ENCODE peak calls at places on chromosomes 13 and 19, in four cellular contexts. N, W, U and R are unnamed samples.

GRCh38 chr19:38213911-38214625 is 10.0 kb downstream of the DPF1 start:
- DNase-seq in N (peak; percentile 61), W (no peak), U (peak; percentile 86), R (peak; percentile 55)

GRCh38 chr19:6999938-7000732 is 21.1 kb downstream of the MBD3L2B start:
- DNase-seq in N (no peak), W (no peak), U (no peak), R (no peak)

GRCh38 chr19:42546831-42547500 is 18.7 kb upstream of the CEACAM1 start:
- DNase-seq in N (no peak), W (no peak), U (no peak), R (no peak)

GRCh38 chr19:1674293-1674679 is 21.9 kb upstream of the TCF3 start:
- DNase-seq in N (no peak), W (no peak), U (no peak), R (no peak)

GRCh38 chr19:21483589-21484170 is 21.7 kb upstream of the ZNF429 start:
- DNase-seq in N (no peak), W (peak; percentile 20), U (peak; percentile 64), R (peak; percentile 68)

GRCh38 chr13:30341815-30342570 is 34.6 kb upstream of the KATNAL1 start:
- DNase-seq in N (peak; percentile 94), W (peak; percentile 83), U (no peak), R (no peak)

GRCh38 chr19:43673702-43674629 is 4.0 kb upstream of the PLAUR start:
- DNase-seq in N (no peak), W (no peak), U (no peak), R (no peak)

GRCh38 chr13:109145631-109146030 is 516.2 kb downstream of the MYO16 start:
- DNase-seq in N (peak; percentile 72), W (peak; percentile 45), U (no peak), R (no peak)

GRCh38 chr19:48639483-48640375 is 2.5 kb upstream of the DBP start:
- DNase-seq in N (no peak), W (no peak), U (no peak), R (no peak)

GRCh38 chr19:7348587-7349230 is at the start of gene ARHGEF18:
- DNase-seq in N (no peak), W (no peak), U (peak; percentile 80), R (peak; percentile 63)

GRCh38 chr19:49978324-49978723 is 17.4 kb upstream of the SIGLEC11 start:
- DNase-seq in N (no peak), W (no peak), U (no peak), R (no peak)
- H3K36me3 ChIP-seq in N (peaks cover 20% of the 10 kb centered on the region), W (peaks cover 98% of the 10 kb centered on the region), U (peaks cover 8% of the 10 kb centered on the region), R (peaks cover 17% of the 10 kb centered on the region)

DNA sequence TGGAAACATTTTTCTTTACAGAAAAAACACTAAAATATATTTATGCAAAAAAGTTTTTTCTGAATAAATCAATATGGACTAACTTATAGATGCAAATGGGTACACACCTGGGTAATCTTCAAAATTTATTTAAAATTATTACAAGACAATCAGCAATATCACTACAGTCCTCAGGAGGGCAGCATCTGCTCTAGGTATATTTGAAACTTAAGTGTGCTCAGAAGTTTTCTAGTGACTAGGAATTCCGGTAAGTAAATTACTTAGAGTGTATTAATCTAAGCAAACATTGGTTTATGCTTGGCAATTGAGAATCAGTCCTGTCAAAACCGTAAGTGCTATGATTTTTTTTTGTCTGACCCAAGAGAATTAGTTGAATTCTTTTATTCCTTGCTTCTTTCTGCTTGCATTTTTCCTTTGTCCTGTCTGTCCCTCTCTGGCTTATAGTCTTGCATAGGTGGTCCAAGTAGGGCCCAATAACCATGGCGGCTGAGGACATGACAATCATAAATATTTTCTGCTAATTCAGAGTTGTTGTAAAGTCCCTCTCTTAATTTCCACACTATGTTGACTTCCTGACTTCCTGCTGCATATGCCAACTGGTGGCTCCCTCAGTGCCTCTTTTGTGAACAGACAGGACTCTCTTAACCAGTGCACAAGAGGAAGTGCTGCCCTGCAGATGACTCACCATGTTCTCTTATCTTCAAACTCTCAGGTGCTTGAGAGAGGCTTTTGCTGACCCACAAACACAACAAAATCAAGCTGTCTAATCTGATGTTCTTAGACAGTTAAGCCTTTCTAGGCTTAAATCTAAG is 82.2 kb downstream of the SLAIN1 start:
- DNase-seq in N (peak; percentile 74), W (peak; percentile 66), U (no peak), R (peak; percentile 14)
- H3K4me3 ChIP-seq in N (no peak overlapping the region), W (no peak overlapping the region), U (no peak overlapping the region), R (no peak overlapping the region)

GRCh38 chr13:110258876-110259631 is 47.9 kb downstream of the COL4A1 start:
- DNase-seq in N (no peak), W (no peak), U (no peak), R (no peak)
- H3K4me1 ChIP-seq in N (peaks cover 45% of the 10 kb centered on the region), W (peaks cover 26% of the 10 kb centered on the region), U (no peaks in the 10 kb centered on the region), R (no peaks in the 10 kb centered on the region)

GRCh38 chr19:11950312-11950711 is 14.5 kb upstream of the ZNF763 start:
- DNase-seq in N (no peak), W (no peak), U (no peak), R (no peak)
- H3K36me3 ChIP-seq in N (peaks cover 48% of the 10 kb centered on the region), W (peaks cover 90% of the 10 kb centered on the region), U (peaks cover 35% of the 10 kb centered on the region), R (peaks cover 28% of the 10 kb centered on the region)

GRCh38 chr13:93227280-93227905 is 786 bp downstream of the GPC6 start:
- DNase-seq in N (peak; percentile 52), W (no peak), U (no peak), R (no peak)
- H3K4me3 ChIP-seq in N (peak overlapping the region; percentile 50), W (peak overlapping the region; percentile 65), U (no peak overlapping the region), R (no peak overlapping the region)

GRCh38 chr19:55642153-55643002 is 1.1 kb upstream of the ZNF581 start:
- DNase-seq in N (no peak), W (no peak), U (no peak), R (peak; percentile 33)

GRCh38 chr19:55640043-55640576 is 692 bp upstream of the ZNF580 start:
- DNase-seq in N (peak; percentile 68), W (peak; percentile 35), U (peak; percentile 75), R (peak; percentile 70)

GRCh38 chr19:55641376-55642152 is 762 bp downstream of the ZNF580 start:
- DNase-seq in N (peak; percentile 18), W (no peak), U (no peak), R (peak; percentile 10)

GRCh38 chr19:55638864-55639359 is 1.9 kb upstream of the ZNF580 start:
- DNase-seq in N (peak; percentile 21), W (no peak), U (peak; percentile 75), R (peak; percentile 60)

GRCh38 chr19:55640577-55641375 is at the start of gene ZNF580:
- DNase-seq in N (peak; percentile 78), W (peak; percentile 25), U (peak; percentile 69), R (peak; percentile 42)
- H3K4me1 ChIP-seq in N (peaks cover 19% of the 10 kb centered on the region), W (peaks cover 52% of the 10 kb centered on the region), U (peaks cover 49% of the 10 kb centered on the region), R (peaks cover 50% of the 10 kb centered on the region)

DNA sequence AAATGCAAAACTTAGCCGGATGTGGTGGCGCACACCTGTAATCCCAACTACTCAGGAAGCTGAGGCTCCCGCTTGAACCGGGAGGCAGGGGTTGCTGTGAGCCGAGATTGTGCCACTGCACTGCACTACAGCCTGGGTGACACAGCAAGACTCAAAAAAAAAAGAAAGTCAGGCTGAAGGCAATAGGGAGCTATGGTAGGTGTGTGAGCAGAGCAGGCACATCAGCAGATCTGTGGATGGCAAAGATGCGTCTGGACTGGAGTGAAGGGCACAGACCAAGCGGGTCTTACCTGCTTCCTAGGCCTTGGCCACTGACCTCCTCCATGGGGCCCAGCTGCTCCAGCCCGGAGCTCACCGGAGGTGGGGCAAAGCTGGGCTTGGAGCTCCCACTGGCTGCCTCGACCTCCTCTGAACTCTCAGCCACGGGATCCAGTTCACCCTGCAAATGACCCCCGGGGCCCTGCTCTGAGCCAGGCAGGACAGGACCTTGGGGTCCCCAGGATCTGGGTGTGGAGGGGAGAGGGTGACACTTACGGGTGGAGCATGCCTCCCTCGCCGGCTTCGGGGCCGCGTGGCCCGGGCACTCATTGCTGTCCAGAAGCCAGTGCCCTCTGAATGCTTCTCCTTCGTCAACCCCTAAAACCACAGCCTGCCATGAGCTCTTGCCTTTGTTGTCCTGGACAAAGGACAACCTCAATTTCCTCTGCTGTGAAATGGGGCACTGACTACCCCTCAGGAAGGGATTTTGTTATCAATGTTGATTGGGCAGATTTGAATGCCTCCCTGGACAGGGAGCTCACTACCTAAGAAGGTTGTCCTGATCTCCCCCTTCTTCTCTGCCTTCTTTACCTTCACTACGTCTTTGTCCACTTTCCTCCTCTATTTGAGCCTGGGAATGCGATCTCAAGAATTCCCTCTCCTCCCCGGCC is 569 bp downstream of the USHBP1 start:
- DNase-seq in N (no peak), W (no peak), U (no peak), R (no peak)
- H3K36me3 ChIP-seq in N (peaks cover under 1% of the 10 kb centered on the region), W (peaks cover 4% of the 10 kb centered on the region), U (no peaks in the 10 kb centered on the region), R (no peaks in the 10 kb centered on the region)

GRCh38 chr13:105774739-105775460 is 760.6 kb downstream of the EFNB2 start:
- DNase-seq in N (peak; percentile 2), W (no peak), U (no peak), R (no peak)
- H3K4me3 ChIP-seq in N (no peak overlapping the region), W (no peak overlapping the region), U (no peak overlapping the region), R (no peak overlapping the region)